ENCODE peak calls at places on chromosomes 6 and 20, in nine cellular contexts. M, R, O, P, X, K, J, S and F are unnamed samples.

GRCh38 chr6:158869010-158869603 is 49.9 kb upstream of the EZR start:
- DNase-seq in M (no peak), R (peak), O (no peak), P (peak), X (no peak), K (no peak), J (peak), S (no peak), F (no peak)

GRCh38 chr6:123895346-123895745 is 91.7 kb downstream of the NKAIN2 start:
- DNase-seq in M (no peak), R (no peak), O (no peak), P (no peak), X (no peak), K (no peak), J (no peak), S (no peak), F (no peak)

GRCh38 chr6:12610862-12611261 is 105.7 kb upstream of the PHACTR1 start:
- DNase-seq in M (no peak), R (no peak), O (no peak), P (no peak), X (no peak), K (no peak), J (no peak), S (no peak), F (no peak)

GRCh38 chr6:3671382-3671781 is 80.1 kb downstream of the PXDC1 start:
- DNase-seq in M (no peak), R (no peak), O (no peak), P (no peak), X (no peak), K (no peak), J (no peak), S (no peak), F (no peak)

GRCh38 chr6:4441981-4442434 is 306.6 kb upstream of the ECI2 start:
- DNase-seq in M (no peak), R (peak), O (no peak), P (no peak), X (no peak), K (no peak), J (no peak), S (no peak), F (no peak)

GRCh38 chr20:60718743-60719142 is 533.3 kb upstream of the CDH4 start:
- DNase-seq in M (no peak), R (no peak), O (no peak), P (no peak), X (peak), K (no peak), J (no peak), S (no peak), F (no peak)

GRCh38 chr6:87241304-87241703 is 81.1 kb upstream of the SMIM8 start:
- DNase-seq in M (no peak), R (no peak), O (no peak), P (no peak), X (peak), K (no peak), J (no peak), S (no peak), F (no peak)

GRCh38 chr20:59042796-59043621 is 423 bp upstream of the PRELID3B start:
- DNase-seq in M (peak), R (peak), O (peak), P (peak), X (peak), K (peak), J (peak), S (peak), F (peak)

GRCh38 chr20:59138114-59138602 is 25.5 kb upstream of the ZNF831 start:
- DNase-seq in M (no peak), R (no peak), O (no peak), P (no peak), X (no peak), K (no peak), J (no peak), S (no peak), F (no peak)

DNA sequence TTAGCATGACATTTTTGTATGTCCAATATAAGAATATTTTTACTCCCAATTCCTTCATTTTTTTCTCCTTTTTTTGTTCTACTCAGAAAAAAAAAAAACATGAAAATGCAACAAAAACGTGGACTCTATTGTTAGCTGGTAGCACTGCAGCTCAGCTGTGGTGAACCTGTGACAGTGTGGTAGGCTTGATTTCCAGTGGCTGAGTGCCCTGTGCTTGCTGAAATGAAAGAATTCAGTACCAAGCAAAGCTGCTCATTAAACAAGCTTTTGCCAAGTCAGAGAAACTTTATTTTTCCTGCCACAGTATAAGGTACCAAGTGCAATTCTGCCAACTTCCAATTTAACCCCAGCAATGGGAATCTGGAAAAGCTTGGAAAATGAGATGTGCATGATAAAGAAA is 215.1 kb downstream of the SLC35F1 start:
- DNase-seq in M (no peak), R (no peak), O (no peak), P (no peak), X (no peak), K (no peak), J (no peak), S (peak), F (no peak)
- H3K4me3 ChIP-seq in M (no peak), R (no peak), O (no peak), P (no peak), X (no peak), K (no peak), J (no peak), S (no peak), F (no peak)

DNA sequence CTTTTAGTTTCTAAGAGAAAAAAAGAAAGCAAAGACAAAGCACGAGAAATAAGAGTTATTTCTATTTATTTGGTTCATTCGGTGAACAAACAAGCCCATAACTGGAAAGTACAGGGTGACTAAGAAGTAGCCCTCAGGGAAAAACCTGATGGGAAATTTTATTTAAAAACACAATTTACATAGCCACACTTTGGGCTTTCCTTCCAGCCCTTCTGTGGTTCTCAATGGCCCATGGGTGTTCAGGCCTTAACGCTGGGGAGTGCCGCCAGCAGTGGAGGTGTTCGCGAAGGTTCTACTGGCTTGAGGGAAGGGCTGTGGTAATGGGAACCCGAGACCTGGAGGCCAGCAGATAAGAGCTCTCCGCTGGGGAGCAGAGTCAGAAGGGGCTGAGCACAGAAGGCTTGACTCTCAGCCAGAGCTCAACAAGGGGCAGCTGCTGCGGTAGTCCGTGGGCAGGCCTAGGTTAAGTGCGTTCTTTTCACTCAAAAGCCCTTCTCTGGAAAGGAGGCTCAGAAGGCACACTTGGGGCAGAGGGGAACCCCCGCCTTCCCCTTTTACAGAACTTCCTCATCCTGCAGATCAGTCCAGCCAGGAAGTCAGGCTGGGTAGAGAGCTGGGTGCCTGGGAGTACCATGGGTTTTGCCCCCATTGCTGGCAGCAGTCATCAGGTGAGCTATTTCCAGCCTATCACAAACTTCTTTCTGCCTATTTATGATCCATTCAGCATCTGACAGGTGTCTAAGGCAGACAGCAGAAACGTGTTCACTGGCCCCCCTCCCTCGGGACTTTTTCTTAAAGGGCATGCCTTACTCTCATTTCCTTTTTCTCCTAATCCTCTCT is 8.8 kb upstream of the CD83 start:
- DNase-seq in M (no peak), R (peak), O (no peak), P (no peak), X (no peak), K (no peak), J (no peak), S (no peak), F (no peak)
- H3K4me3 ChIP-seq in M (no peak), R (no peak), O (no peak), P (no peak), X (no peak), K (no peak), J (no peak), S (no peak), F (no peak)

GRCh38 chr6:30847971-30848441 is 36.3 kb upstream of the DDR1 start:
- DNase-seq in M (no peak), R (no peak), O (no peak), P (no peak), X (peak), K (no peak), J (peak), S (no peak), F (no peak)

GRCh38 chr6:30845183-30845582 is 39.1 kb upstream of the DDR1 start:
- DNase-seq in M (no peak), R (no peak), O (no peak), P (no peak), X (peak), K (no peak), J (no peak), S (no peak), F (no peak)

GRCh38 chr6:30844118-30844535 is 40.2 kb upstream of the DDR1 start:
- DNase-seq in M (no peak), R (peak), O (no peak), P (no peak), X (peak), K (no peak), J (no peak), S (no peak), F (no peak)

GRCh38 chr6:30849903-30850651 is 34.2 kb upstream of the DDR1 start:
- DNase-seq in M (no peak), R (peak), O (no peak), P (no peak), X (no peak), K (no peak), J (peak), S (no peak), F (no peak)

DNA sequence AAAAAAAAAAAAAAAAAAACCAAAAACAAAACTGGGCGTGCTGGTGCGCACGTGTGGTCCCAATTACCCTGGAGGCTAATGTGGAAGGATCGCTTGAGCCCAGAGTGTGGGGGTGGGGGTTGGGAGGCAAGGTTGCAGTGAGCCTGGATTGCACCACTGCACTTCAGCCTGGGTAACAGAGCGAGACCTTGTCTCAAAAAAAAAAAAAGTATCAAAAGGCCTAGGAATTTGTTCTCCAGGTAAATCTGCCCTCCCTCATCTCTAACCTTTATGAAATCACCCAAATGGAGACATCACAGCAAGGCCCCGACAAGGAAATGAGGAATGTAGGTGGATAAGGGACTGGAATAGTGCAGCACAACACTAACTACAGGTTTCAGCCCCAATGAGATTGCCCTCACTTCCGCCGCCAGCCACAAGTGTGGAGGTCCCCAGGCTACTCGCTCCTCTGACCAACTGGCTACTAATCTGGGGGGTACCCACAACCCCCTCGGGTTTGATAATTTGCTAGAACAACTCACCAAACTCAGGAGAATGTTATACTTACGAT is 36.8 kb upstream of the DDR1 start:
- DNase-seq in M (no peak), R (no peak), O (no peak), P (no peak), X (peak), K (no peak), J (peak), S (no peak), F (peak)
- H3K4me3 ChIP-seq in M (no peak), R (no peak), O (no peak), P (no peak), X (no peak), K (no peak), J (no peak), S (no peak), F (no peak)

GRCh38 chr6:29975561-29975907 is 33.2 kb downstream of the HLA-A start:
- DNase-seq in M (no peak), R (no peak), O (no peak), P (no peak), X (no peak), K (no peak), J (no peak), S (no peak), F (no peak)
- H3K4me3 ChIP-seq in M (peak), R (peak), O (peak), P (peak), X (peak), K (peak), J (no peak), S (peak), F (peak)

GRCh38 chr6:82144007-82144851 is 103.3 kb downstream of the IBTK start:
- DNase-seq in M (no peak), R (peak), O (no peak), P (peak), X (no peak), K (peak), J (no peak), S (no peak), F (peak)
- H3K4me3 ChIP-seq in M (no peak), R (peak), O (peak), P (no peak), X (no peak), K (no peak), J (no peak), S (no peak), F (peak)

GRCh38 chr6:77619114-77619513 is 33.7 kb upstream of the MEI4 start:
- DNase-seq in M (no peak), R (no peak), O (no peak), P (no peak), X (no peak), K (no peak), J (no peak), S (no peak), F (no peak)
- H3K4me3 ChIP-seq in M (no peak), R (no peak), O (no peak), P (no peak), X (no peak), K (no peak), J (no peak), S (no peak), F (no peak)

GRCh38 chr20:45291526-45291925 is 15.1 kb upstream of the RBPJL start:
- DNase-seq in M (no peak), R (no peak), O (no peak), P (no peak), X (no peak), K (no peak), J (peak), S (no peak), F (no peak)

GRCh38 chr20:45294659-45295058 is 12.0 kb upstream of the RBPJL start:
- DNase-seq in M (no peak), R (no peak), O (no peak), P (no peak), X (no peak), K (no peak), J (no peak), S (no peak), F (no peak)

GRCh38 chr20:45292343-45292742 is 14.3 kb upstream of the RBPJL start:
- DNase-seq in M (no peak), R (no peak), O (no peak), P (no peak), X (no peak), K (no peak), J (no peak), S (no peak), F (no peak)

GRCh38 chr20:45293041-45294002 is 13.3 kb upstream of the RBPJL start:
- DNase-seq in M (peak), R (peak), O (peak), P (peak), X (peak), K (peak), J (peak), S (peak), F (peak)

GRCh38 chr20:45294003-45294368 is 12.7 kb upstream of the RBPJL start:
- DNase-seq in M (no peak), R (no peak), O (no peak), P (no peak), X (no peak), K (no peak), J (no peak), S (no peak), F (no peak)
- H3K4me3 ChIP-seq in M (peak), R (no peak), O (peak), P (peak), X (peak), K (peak), J (no peak), S (peak), F (peak)

GRCh38 chr6:96521267-96521624 is 360 bp upstream of the UFL1 start:
- DNase-seq in M (no peak), R (no peak), O (no peak), P (no peak), X (no peak), K (no peak), J (no peak), S (no peak), F (no peak)

GRCh38 chr6:96522469-96523009 is 933 bp downstream of the UFL1 start:
- DNase-seq in M (no peak), R (peak), O (no peak), P (no peak), X (no peak), K (no peak), J (no peak), S (no peak), F (no peak)

GRCh38 chr6:96521625-96522468 is at the start of gene UFL1:
- DNase-seq in M (peak), R (peak), O (peak), P (peak), X (peak), K (no peak), J (peak), S (peak), F (peak)

GRCh38 chr6:96520851-96521115 is 823 bp upstream of the UFL1 start:
- DNase-seq in M (no peak), R (peak), O (no peak), P (no peak), X (peak), K (no peak), J (no peak), S (no peak), F (no peak)

DNA sequence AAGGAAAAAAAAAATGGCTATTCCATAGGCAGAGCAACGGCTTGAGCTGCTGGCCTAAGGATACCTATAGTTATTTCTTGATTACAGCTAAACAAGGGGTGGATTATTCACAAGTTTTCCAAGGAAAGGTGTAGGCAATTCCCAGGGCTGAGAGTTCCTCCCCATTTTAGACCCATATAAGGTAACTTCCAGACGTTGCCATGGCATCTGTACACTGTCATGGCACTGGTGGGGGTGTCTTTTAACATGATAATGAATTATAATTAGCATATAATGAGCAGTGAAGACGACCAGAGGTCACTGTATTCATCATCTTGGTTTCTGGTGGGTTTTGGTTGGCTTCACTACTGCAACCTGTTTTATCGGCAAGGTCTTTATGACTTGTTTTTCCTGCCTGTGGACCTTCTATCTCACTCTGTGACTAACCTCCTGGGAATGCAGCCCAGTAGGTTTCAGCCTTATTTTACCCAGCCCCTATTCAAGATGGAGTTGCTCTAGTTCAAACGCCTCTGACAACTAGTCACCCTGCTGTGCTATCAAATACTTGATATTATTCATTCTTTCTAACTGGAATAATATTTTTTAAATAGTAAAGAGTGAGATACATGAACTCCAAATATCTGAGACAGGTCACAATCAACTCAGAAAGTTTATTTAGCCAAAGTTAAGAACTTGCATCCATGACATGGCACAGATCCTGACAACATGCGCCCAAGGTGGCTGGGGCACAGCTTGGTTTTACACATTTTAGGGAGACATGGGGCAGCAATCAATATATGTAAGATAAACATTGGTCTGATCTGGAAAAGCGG is 1.4 kb upstream of the UFL1 start:
- DNase-seq in M (no peak), R (peak), O (no peak), P (no peak), X (peak), K (no peak), J (no peak), S (no peak), F (no peak)
- H3K4me3 ChIP-seq in M (peak), R (peak), O (peak), P (peak), X (peak), K (peak), J (no peak), S (peak), F (peak)

GRCh38 chr6:34393191-34393967 is 910 bp upstream of the NUDT3 start:
- DNase-seq in M (no peak), R (no peak), O (no peak), P (no peak), X (no peak), K (no peak), J (peak), S (no peak), F (no peak)
- H3K4me3 ChIP-seq in M (peak), R (peak), O (peak), P (peak), X (peak), K (peak), J (no peak), S (peak), F (peak)

GRCh38 chr6:45608252-45608911 is 230.6 kb upstream of the SUPT3H start:
- DNase-seq in M (no peak), R (peak), O (no peak), P (no peak), X (no peak), K (no peak), J (no peak), S (no peak), F (no peak)
- H3K4me3 ChIP-seq in M (no peak), R (no peak), O (no peak), P (no peak), X (no peak), K (no peak), J (no peak), S (no peak), F (no peak)